ENCODE peak calls at places on chromosomes 2 and 18, in six cellular contexts. K is T-helper 1 cell; T is CD4-positive, alpha-beta T cell; L is EH; Q is Peyer's patch; Z is epithelial cell of esophagus. V is an unnamed sample.

GRCh38 chr18:35158728-35159443 is 81.9 kb upstream of the ZNF397 start:
- DNase-seq in Z (peak), Q (no peak), L (no peak), K (no peak), T (no peak), V (no peak)

GRCh38 chr2:6459138-6459537 is 406.6 kb downstream of the CMPK2 start:
- DNase-seq in L (no peak), Q (no peak), K (no peak), T (no peak), Z (no peak), V (no peak)

GRCh38 chr2:9006368-9006767 is 2.9 kb upstream of the MBOAT2 start:
- DNase-seq in Z (no peak), K (no peak), T (no peak), Q (no peak), L (no peak), V (no peak)

GRCh38 chr2:86025229-86025820 is 80.4 kb downstream of the POLR1A start:
- DNase-seq in Q (no peak), T (no peak), Z (no peak), L (peak), K (no peak), V (no peak)

GRCh38 chr2:120205901-120206581 is 17.2 kb downstream of the TMEM185B start:
- DNase-seq in Z (peak), T (no peak), L (peak), Q (peak), K (no peak), V (no peak)

GRCh38 chr2:45212953-45213635 is 203.8 kb upstream of the SIX2 start:
- DNase-seq in L (peak), K (no peak), Q (no peak), T (no peak), Z (no peak), V (no peak)

GRCh38 chr18:74791501-74792188 is 194.0 kb downstream of the ZNF407 start:
- DNase-seq in L (peak), K (no peak), Q (no peak), Z (no peak), T (no peak), V (no peak)

GRCh38 chr2:96163768-96164429 is 18.7 kb upstream of the DUSP2 start:
- DNase-seq in K (no peak), Z (no peak), L (no peak), T (no peak), Q (no peak), V (no peak)

GRCh38 chr2:30690126-30690561 is 117.1 kb downstream of the CAPN13 start:
- DNase-seq in T (no peak), L (no peak), Z (no peak), Q (no peak), K (no peak), V (no peak)

GRCh38 chr2:173764094-173764493 is 201.1 kb downstream of the SP3 start:
- DNase-seq in T (no peak), L (no peak), K (no peak), Z (no peak), Q (no peak), V (no peak)

GRCh38 chr2:61471905-61472805 is 1.3 kb upstream of the USP34 start:
- DNase-seq in Q (no peak), T (no peak), K (no peak), L (peak), Z (peak), V (no peak)

GRCh38 chr2:128717758-128718710 is 399.4 kb upstream of the HS6ST1 start:
- DNase-seq in K (no peak), Z (no peak), Q (no peak), T (no peak), L (no peak), V (no peak)

GRCh38 chr2:64551851-64552250 is 27.7 kb downstream of the AFTPH start:
- DNase-seq in L (no peak), T (no peak), Q (no peak), K (no peak), Z (no peak), V (no peak)

GRCh38 chr2:194020155-194020554 is 1636.9 kb upstream of the SLC39A10 start:
- DNase-seq in L (no peak), Z (no peak), K (no peak), T (no peak), Q (no peak), V (no peak)

GRCh38 chr2:85811173-85811849 is 57.5 kb downstream of the ATOH8 start:
- DNase-seq in Z (peak), L (peak), K (no peak), T (no peak), Q (no peak), V (no peak)

GRCh38 chr18:9722691-9723090 is 14.6 kb downstream of the RAB31 start:
- DNase-seq in Z (peak), T (no peak), L (no peak), K (no peak), Q (no peak), V (no peak)

GRCh38 chr18:77132369-77133050 is at the start of gene MBP:
- DNase-seq in Z (peak), T (peak), Q (peak), K (peak), L (no peak), V (no peak)

GRCh38 chr2:217756375-217757107 is 246.3 kb downstream of the TNS1 start:
- DNase-seq in Z (peak), L (peak), Q (peak), K (peak), T (peak), V (peak)

GRCh38 chr18:63162271-63163014 is 157.1 kb downstream of the BCL2 start:
- DNase-seq in T (no peak), Z (peak), L (peak), Q (no peak), K (no peak), V (no peak)

GRCh38 chr2:205612661-205613060 is 69.6 kb upstream of the NRP2 start:
- DNase-seq in K (no peak), L (no peak), Q (no peak), Z (no peak), T (no peak), V (no peak)

GRCh38 chr18:407168-407567 is 93.3 kb downstream of the COLEC12 start:
- DNase-seq in Q (no peak), K (no peak), T (no peak), Z (no peak), L (no peak), V (no peak)

GRCh38 chr18:31661965-31662364 is 22.4 kb downstream of the B4GALT6 start:
- DNase-seq in Z (no peak), Q (no peak), L (no peak), T (no peak), K (no peak), V (no peak)

GRCh38 chr2:20179755-20180594 is 45.0 kb downstream of the SDC1 start:
- DNase-seq in Z (peak), Q (peak), T (no peak), L (no peak), K (no peak), V (no peak)

GRCh38 chr2:47021301-47022009 is 105.8 kb upstream of the MCFD2 start:
- DNase-seq in T (no peak), Q (no peak), K (no peak), L (peak), Z (no peak), V (no peak)

GRCh38 chr2:2103320-2103719 is 227.8 kb downstream of the MYT1L start:
- DNase-seq in Z (no peak), Q (no peak), L (no peak), T (no peak), K (no peak), V (no peak)

GRCh38 chr18:36094431-36094830 is 27.1 kb upstream of the RPRD1A start:
- DNase-seq in K (no peak), Z (peak), L (no peak), Q (no peak), T (no peak), V (no peak)

GRCh38 chr2:46645681-46646162 is 166.4 kb downstream of the TMEM247 start:
- DNase-seq in K (no peak), Z (peak), T (no peak), Q (no peak), L (peak), V (no peak)

GRCh38 chr2:152518016-152518415 is 183.0 kb downstream of the FMNL2 start:
- DNase-seq in Q (no peak), T (no peak), L (no peak), K (no peak), Z (no peak), V (no peak)

GRCh38 chr2:78541088-78541450 is 484.4 kb upstream of the REG3G start:
- DNase-seq in T (no peak), Z (no peak), L (no peak), K (no peak), Q (no peak), V (no peak)

GRCh38 chr18:58529714-58530354 is 99.1 kb downstream of the ALPK2 start:
- DNase-seq in Q (peak), T (peak), K (peak), L (peak), Z (peak), V (no peak)

GRCh38 chr2:9406529-9407362 is 16.6 kb downstream of the ITGB1BP1 start:
- DNase-seq in T (no peak), L (no peak), K (no peak), Q (no peak), Z (no peak), V (no peak)

GRCh38 chr2:86027913-86028762 is 77.5 kb downstream of the POLR1A start:
- DNase-seq in T (no peak), K (no peak), Z (no peak), Q (no peak), L (no peak), V (no peak)